ENCODE peak calls at places on chromosomes 12 and 14, in nine cellular contexts. One of them, this sample, is unnamed.

GRCh38 chr12:27207626-27208413 is 36.3 kb upstream of the STK38L start:
- DNase-seq in breast epithelium: no peak
- DNase-seq in IMR-90: peak; percentile 45
- DNase-seq in A549: no peak
- DNase-seq in esophagus squamous epithelium: no peak
- DNase-seq in stomach: no peak
- DNase-seq in H54: no peak
- DNase-seq in endothelial cell of umbilical vein: no peak
- DNase-seq in Peyer's patch: no peak
- DNase-seq in this sample: no peak

GRCh38 chr12:29556363-29556762 is 58.9 kb upstream of the OVCH1 start:
- DNase-seq in stomach: no peak
- DNase-seq in IMR-90: no peak
- DNase-seq in Peyer's patch: no peak
- DNase-seq in A549: no peak
- DNase-seq in esophagus squamous epithelium: no peak
- DNase-seq in breast epithelium: no peak
- DNase-seq in H54: no peak
- DNase-seq in endothelial cell of umbilical vein: no peak
- DNase-seq in this sample: no peak

GRCh38 chr14:60656755-60657608 is 7.7 kb upstream of the SIX1 start:
- DNase-seq in IMR-90: peak; percentile 73
- DNase-seq in esophagus squamous epithelium: no peak
- DNase-seq in endothelial cell of umbilical vein: peak; percentile 65
- DNase-seq in A549: peak; percentile 75
- DNase-seq in Peyer's patch: peak; percentile 79
- DNase-seq in H54: peak; percentile 29
- DNase-seq in stomach: peak; percentile 59
- DNase-seq in breast epithelium: no peak
- DNase-seq in this sample: peak; percentile 70

GRCh38 chr14:49959822-49960408 is 67.0 kb downstream of the ARF6 start:
- DNase-seq in endothelial cell of umbilical vein: no peak
- DNase-seq in esophagus squamous epithelium: no peak
- DNase-seq in IMR-90: no peak
- DNase-seq in breast epithelium: no peak
- DNase-seq in Peyer's patch: peak; percentile 82
- DNase-seq in A549: no peak
- DNase-seq in H54: no peak
- DNase-seq in stomach: no peak
- DNase-seq in this sample: no peak

GRCh38 chr12:6201775-6202292 is 1.6 kb downstream of the CD9 start:
- DNase-seq in endothelial cell of umbilical vein: no peak
- DNase-seq in stomach: no peak
- DNase-seq in esophagus squamous epithelium: no peak
- DNase-seq in breast epithelium: no peak
- DNase-seq in A549: no peak
- DNase-seq in IMR-90: no peak
- DNase-seq in H54: no peak
- DNase-seq in Peyer's patch: no peak
- DNase-seq in this sample: no peak

GRCh38 chr12:1993341-1993740 is 10.9 kb downstream of the DCP1B start:
- DNase-seq in IMR-90: peak; percentile 98
- DNase-seq in esophagus squamous epithelium: no peak
- DNase-seq in A549: peak; percentile 30
- DNase-seq in stomach: no peak
- DNase-seq in breast epithelium: no peak
- DNase-seq in H54: peak; percentile 26
- DNase-seq in Peyer's patch: no peak
- DNase-seq in endothelial cell of umbilical vein: peak; percentile 64
- DNase-seq in this sample: no peak

GRCh38 chr14:92040431-92041040 is 677 bp upstream of the TRIP11 start:
- DNase-seq in endothelial cell of umbilical vein: peak; percentile 46
- DNase-seq in esophagus squamous epithelium: no peak
- DNase-seq in H54: peak; percentile 56
- DNase-seq in A549: peak; percentile 44
- DNase-seq in breast epithelium: no peak
- DNase-seq in Peyer's patch: no peak
- DNase-seq in IMR-90: peak; percentile 61
- DNase-seq in stomach: peak; percentile 37
- DNase-seq in this sample: peak; percentile 58

GRCh38 chr14:30854492-30854891 is 19.9 kb upstream of the COCH start:
- DNase-seq in breast epithelium: no peak
- DNase-seq in stomach: no peak
- DNase-seq in esophagus squamous epithelium: no peak
- DNase-seq in IMR-90: no peak
- DNase-seq in A549: no peak
- DNase-seq in Peyer's patch: no peak
- DNase-seq in endothelial cell of umbilical vein: no peak
- DNase-seq in H54: no peak
- DNase-seq in this sample: no peak

GRCh38 chr14:63297387-63297786 is 21.3 kb downstream of the GPHB5 start:
- DNase-seq in stomach: no peak
- DNase-seq in esophagus squamous epithelium: no peak
- DNase-seq in Peyer's patch: no peak
- DNase-seq in IMR-90: no peak
- DNase-seq in endothelial cell of umbilical vein: no peak
- DNase-seq in A549: no peak
- DNase-seq in H54: no peak
- DNase-seq in breast epithelium: no peak
- DNase-seq in this sample: no peak

GRCh38 chr12:91219511-91219910 is 36.9 kb upstream of the DCN start:
- DNase-seq in H54: no peak
- DNase-seq in Peyer's patch: no peak
- DNase-seq in A549: no peak
- DNase-seq in breast epithelium: no peak
- DNase-seq in endothelial cell of umbilical vein: no peak
- DNase-seq in esophagus squamous epithelium: no peak
- DNase-seq in stomach: no peak
- DNase-seq in IMR-90: peak; percentile 58
- DNase-seq in this sample: no peak

GRCh38 chr12:46470975-46471374 is 98.4 kb upstream of the SLC38A2 start:
- DNase-seq in IMR-90: peak; percentile 67
- DNase-seq in H54: no peak
- DNase-seq in Peyer's patch: no peak
- DNase-seq in endothelial cell of umbilical vein: no peak
- DNase-seq in stomach: no peak
- DNase-seq in esophagus squamous epithelium: no peak
- DNase-seq in breast epithelium: no peak
- DNase-seq in A549: no peak
- DNase-seq in this sample: no peak

GRCh38 chr12:46468159-46468558 is 95.6 kb upstream of the SLC38A2 start:
- DNase-seq in breast epithelium: no peak
- DNase-seq in endothelial cell of umbilical vein: no peak
- DNase-seq in Peyer's patch: peak; percentile 69
- DNase-seq in A549: peak; percentile 85
- DNase-seq in IMR-90: no peak
- DNase-seq in esophagus squamous epithelium: no peak
- DNase-seq in stomach: peak; percentile 43
- DNase-seq in H54: no peak
- DNase-seq in this sample: no peak

GRCh38 chr12:46471404-46471803 is 98.8 kb upstream of the SLC38A2 start:
- DNase-seq in endothelial cell of umbilical vein: no peak
- DNase-seq in stomach: no peak
- DNase-seq in H54: no peak
- DNase-seq in A549: no peak
- DNase-seq in breast epithelium: no peak
- DNase-seq in esophagus squamous epithelium: no peak
- DNase-seq in IMR-90: no peak
- DNase-seq in Peyer's patch: no peak
- DNase-seq in this sample: no peak

GRCh38 chr12:46468813-46469212 is 96.2 kb upstream of the SLC38A2 start:
- DNase-seq in IMR-90: no peak
- DNase-seq in endothelial cell of umbilical vein: no peak
- DNase-seq in H54: no peak
- DNase-seq in breast epithelium: no peak
- DNase-seq in Peyer's patch: no peak
- DNase-seq in esophagus squamous epithelium: no peak
- DNase-seq in A549: no peak
- DNase-seq in stomach: no peak
- DNase-seq in this sample: no peak

DNA sequence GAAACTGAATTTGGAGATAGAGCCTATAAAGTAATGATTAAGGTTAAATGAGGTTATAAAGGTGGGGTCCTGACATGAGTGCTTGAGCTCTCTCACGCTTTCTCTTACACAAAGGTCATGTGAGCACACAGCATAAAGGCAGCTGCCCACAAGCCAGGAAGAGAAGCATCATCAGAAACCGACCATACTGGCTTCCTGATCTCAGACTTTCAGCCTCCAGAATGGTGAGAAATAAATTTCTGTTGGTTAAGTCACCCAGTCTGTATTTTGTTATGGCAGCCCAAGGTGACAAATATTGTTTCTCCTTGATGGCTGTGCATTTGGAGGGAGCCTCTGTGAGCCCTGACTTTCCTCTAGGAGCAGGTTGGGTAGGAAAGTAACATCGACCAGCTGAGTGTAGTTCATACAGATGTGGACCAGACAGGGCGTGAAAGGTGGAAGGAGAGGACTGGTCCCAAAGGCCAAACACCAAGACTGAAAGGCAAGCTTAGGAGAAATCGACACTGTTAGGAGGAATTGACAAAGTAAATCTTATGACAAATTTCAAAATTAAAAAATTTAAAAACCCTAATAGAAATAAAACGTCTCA is 97.6 kb upstream of the SLC38A2 start:
- DNase-seq in breast epithelium: no peak
- DNase-seq in H54: no peak
- DNase-seq in esophagus squamous epithelium: no peak
- DNase-seq in Peyer's patch: peak; percentile 55
- DNase-seq in A549: no peak
- DNase-seq in stomach: no peak
- DNase-seq in IMR-90: no peak
- DNase-seq in endothelial cell of umbilical vein: no peak
- DNase-seq in this sample: no peak
- TF ChIP-seq POLR2A in breast epithelium: no peak
- TF ChIP-seq POLR2A in H54: no peak
- TF ChIP-seq POLR2A in esophagus squamous epithelium: no peak
- TF ChIP-seq POLR2A in Peyer's patch: no peak
- TF ChIP-seq POLR2A in A549: no peak
- TF ChIP-seq POLR2A in stomach: no peak
- TF ChIP-seq POLR2A in IMR-90: no peak
- TF ChIP-seq POLR2A in endothelial cell of umbilical vein: no peak
- TF ChIP-seq POLR2A in this sample: no peak

DNA sequence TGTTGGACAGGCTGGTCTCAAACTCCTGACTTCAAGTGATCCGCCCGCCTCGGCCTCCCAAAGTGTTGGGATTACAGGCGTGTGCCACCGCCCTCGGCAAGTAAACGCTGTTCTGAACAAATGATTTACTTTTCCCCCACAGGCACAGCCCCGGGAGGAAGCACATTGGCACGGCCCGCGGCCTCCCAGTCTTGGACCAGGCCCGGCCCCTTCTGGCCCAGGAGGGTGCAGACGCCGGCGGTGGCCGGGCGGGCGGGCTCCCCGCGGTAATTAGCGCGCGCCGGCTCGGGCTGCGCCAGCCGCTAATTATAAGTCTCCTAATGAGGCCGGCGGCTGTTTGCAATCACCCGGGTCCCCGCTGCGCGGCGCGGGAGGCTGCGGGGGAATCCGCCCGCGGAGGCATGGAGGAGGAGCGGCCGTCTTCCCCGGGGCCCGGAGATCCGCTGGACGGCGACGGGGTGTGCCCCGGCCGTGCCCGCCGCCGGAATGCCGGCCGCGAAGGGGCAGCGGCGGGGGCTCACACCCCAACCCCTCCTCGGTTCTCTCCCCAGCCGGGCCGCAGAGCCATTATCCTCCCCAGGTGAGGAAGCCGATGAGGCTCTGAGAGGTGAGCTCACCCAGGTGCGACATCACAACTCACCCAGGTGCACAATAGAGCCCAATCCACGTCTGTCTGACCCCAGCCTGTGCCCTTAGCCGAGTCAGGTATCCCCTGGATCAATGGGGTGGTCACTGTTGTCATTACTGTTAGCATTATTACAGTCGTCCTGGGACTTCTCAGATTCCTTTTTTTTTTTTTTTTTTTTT is 3.3 kb upstream of the POP5 start:
- DNase-seq in IMR-90: no peak
- DNase-seq in breast epithelium: peak; percentile 58
- DNase-seq in endothelial cell of umbilical vein: peak; percentile 30
- DNase-seq in H54: no peak
- DNase-seq in esophagus squamous epithelium: no peak
- DNase-seq in stomach: peak; percentile 75
- DNase-seq in Peyer's patch: peak; percentile 84
- DNase-seq in A549: peak; percentile 49
- DNase-seq in this sample: peak; percentile 71
- TF ChIP-seq POLR2A in IMR-90: no peak
- TF ChIP-seq POLR2A in breast epithelium: no peak
- TF ChIP-seq POLR2A in endothelial cell of umbilical vein: no peak
- TF ChIP-seq POLR2A in H54: no peak
- TF ChIP-seq POLR2A in esophagus squamous epithelium: no peak
- TF ChIP-seq POLR2A in stomach: no peak
- TF ChIP-seq POLR2A in Peyer's patch: no peak
- TF ChIP-seq POLR2A in A549: no peak
- TF ChIP-seq POLR2A in this sample: no peak

GRCh38 chr14:94051779-94052178 is 25.6 kb downstream of the OTUB2 start:
- DNase-seq in Peyer's patch: no peak
- DNase-seq in A549: no peak
- DNase-seq in IMR-90: no peak
- DNase-seq in esophagus squamous epithelium: no peak
- DNase-seq in stomach: no peak
- DNase-seq in endothelial cell of umbilical vein: no peak
- DNase-seq in breast epithelium: no peak
- DNase-seq in H54: no peak
- DNase-seq in this sample: no peak
- TF ChIP-seq POLR2A in Peyer's patch: no peak
- TF ChIP-seq POLR2A in A549: no peak
- TF ChIP-seq POLR2A in IMR-90: no peak
- TF ChIP-seq POLR2A in esophagus squamous epithelium: no peak
- TF ChIP-seq POLR2A in stomach: no peak
- TF ChIP-seq POLR2A in endothelial cell of umbilical vein: no peak
- TF ChIP-seq POLR2A in breast epithelium: no peak
- TF ChIP-seq POLR2A in H54: no peak
- TF ChIP-seq POLR2A in this sample: no peak

DNA sequence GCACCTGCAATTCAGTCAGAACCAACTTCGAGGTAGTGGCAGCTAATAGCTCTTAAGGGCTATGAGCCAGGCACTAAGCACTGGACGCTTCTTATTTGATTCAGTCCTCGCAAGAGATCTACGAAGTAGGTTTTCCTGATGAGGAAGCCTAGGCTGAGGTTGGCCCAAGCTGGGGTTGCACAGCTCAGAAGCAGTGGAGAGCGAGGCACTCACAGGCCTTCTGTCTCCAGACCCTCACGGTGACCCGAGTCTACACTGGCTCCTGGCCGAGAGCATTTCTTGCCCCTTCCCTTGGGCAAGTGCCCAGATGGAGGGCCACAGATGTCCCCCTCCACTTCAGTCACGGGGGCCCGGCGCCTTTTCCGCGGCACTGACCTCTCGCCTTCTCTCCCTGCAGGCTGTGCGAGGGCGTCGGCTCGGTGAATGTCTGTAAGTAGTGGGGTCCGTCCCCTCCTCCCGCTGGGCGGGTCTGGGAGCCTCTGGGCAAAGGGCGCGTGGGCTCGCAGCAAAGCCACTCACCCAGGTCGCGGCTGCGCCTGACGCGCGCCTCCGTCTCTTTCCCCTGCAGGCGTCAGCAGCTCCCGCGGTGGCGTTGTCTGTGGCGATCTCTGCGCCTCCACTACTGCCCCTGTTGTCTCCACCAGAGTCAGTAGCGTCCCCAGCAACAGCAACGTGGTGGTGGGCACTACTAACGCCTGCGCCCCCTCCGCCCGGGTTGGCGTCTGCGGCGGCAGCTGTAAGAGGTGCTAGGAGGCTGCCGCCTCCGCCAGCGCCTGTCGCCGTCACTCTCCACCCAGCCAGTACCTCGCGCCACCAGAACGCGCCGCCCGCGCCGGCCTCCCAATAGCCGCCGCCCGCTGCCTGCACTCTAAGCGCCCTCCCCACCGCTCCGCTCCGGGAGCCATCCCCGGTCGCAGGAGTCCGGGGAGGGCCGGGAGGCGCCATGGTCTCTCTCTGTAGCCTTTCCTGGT is 13.1 kb downstream of the KRT83 start:
- DNase-seq in breast epithelium: peak; percentile 81
- DNase-seq in stomach: peak; percentile 67
- DNase-seq in esophagus squamous epithelium: no peak
- DNase-seq in endothelial cell of umbilical vein: peak; percentile 13
- DNase-seq in IMR-90: peak; percentile 11
- DNase-seq in H54: no peak
- DNase-seq in A549: peak; percentile 49
- DNase-seq in Peyer's patch: peak; percentile 53
- DNase-seq in this sample: peak; percentile 7
- TF ChIP-seq POLR2A in breast epithelium: no peak
- TF ChIP-seq POLR2A in stomach: no peak
- TF ChIP-seq POLR2A in esophagus squamous epithelium: peak; percentile 25
- TF ChIP-seq POLR2A in endothelial cell of umbilical vein: no peak
- TF ChIP-seq POLR2A in IMR-90: no peak
- TF ChIP-seq POLR2A in H54: no peak
- TF ChIP-seq POLR2A in A549: no peak
- TF ChIP-seq POLR2A in Peyer's patch: no peak
- TF ChIP-seq POLR2A in this sample: no peak